ENCODE peak calls at places on chromosomes 3 and 15, in four cellular contexts. B, G, X and Z are unnamed samples. For H3K4me1, the result is how much of the 10 kb centered on the place peaks cover.

GRCh38 chr3:171526146-171526545 is 65.9 kb upstream of the TNIK start:
- DNase-seq in B (no peak), G (no peak), X (no peak), Z (no peak)

GRCh38 chr3:154334973-154335420 is 10.7 kb upstream of the DHX36 start:
- DNase-seq in B (no peak), G (peak), X (no peak), Z (no peak)

GRCh38 chr3:120052225-120052624 is 42.0 kb downstream of the GSK3B start:
- DNase-seq in B (no peak), G (no peak), X (no peak), Z (no peak)

GRCh38 chr15:25188051-25188450 is 233.3 kb downstream of the SNRPN start:
- DNase-seq in B (no peak), G (no peak), X (no peak), Z (no peak)

GRCh38 chr3:129230311-129231019 is 18.9 kb upstream of the COPG1 start:
- DNase-seq in B (no peak), G (peak), X (no peak), Z (no peak)

GRCh38 chr3:169607909-169608308 is 55.6 kb downstream of the MECOM start:
- DNase-seq in B (no peak), G (no peak), X (no peak), Z (no peak)

GRCh38 chr3:138470687-138471086 is 36.3 kb downstream of the ESYT3 start:
- DNase-seq in B (no peak), G (no peak), X (no peak), Z (no peak)

GRCh38 chr3:99861216-99861615 is 43.6 kb downstream of the CMSS1 start:
- DNase-seq in B (no peak), G (no peak), X (no peak), Z (no peak)

GRCh38 chr3:184811034-184811433 is 932 bp upstream of the VPS8 start:
- DNase-seq in B (no peak), G (no peak), X (no peak), Z (no peak)

GRCh38 chr15:69658401-69658945 is 205.9 kb downstream of the RPLP1 start:
- DNase-seq in B (no peak), G (no peak), X (no peak), Z (no peak)

GRCh38 chr3:38118421-38119247 is 18.3 kb downstream of the ACAA1 start:
- DNase-seq in B (no peak), G (no peak), X (no peak), Z (no peak)

GRCh38 chr15:99429681-99430081 is 136.1 kb upstream of the MEF2A start:
- DNase-seq in B (peak), G (no peak), X (no peak), Z (no peak)

GRCh38 chr3:72892870-72893269 is 5.0 kb downstream of the GXYLT2 start:
- DNase-seq in B (no peak), G (peak), X (peak), Z (no peak)

GRCh38 chr3:157868168-157868567 is 238.1 kb downstream of the SHOX2 start:
- DNase-seq in B (no peak), G (no peak), X (no peak), Z (peak)

GRCh38 chr3:149487598-149488197 is 13.2 kb downstream of the TM4SF4 start:
- DNase-seq in B (no peak), G (peak), X (no peak), Z (no peak)

GRCh38 chr3:52934626-52935530 is 37.5 kb upstream of the STIMATE start:
- DNase-seq in B (peak), G (peak), X (peak), Z (peak)

GRCh38 chr15:27248251-27248650 is 277.3 kb downstream of the GABRG3 start:
- DNase-seq in B (no peak), G (no peak), X (no peak), Z (no peak)

GRCh38 chr3:55692958-55693558 is 206.0 kb upstream of the WNT5A start:
- DNase-seq in B (no peak), G (no peak), X (no peak), Z (no peak)

GRCh38 chr15:56759450-56759845 is 26.1 kb upstream of the ZNF280D start:
- DNase-seq in B (no peak), G (no peak), X (no peak), Z (peak)

GRCh38 chr3:149592758-149593240 is 65.0 kb downstream of the WWTR1 start:
- DNase-seq in B (peak), G (no peak), X (no peak), Z (no peak)

GRCh38 chr3:13614607-13615006 is 65.7 kb downstream of the FBLN2 start:
- DNase-seq in B (no peak), G (no peak), X (no peak), Z (no peak)

GRCh38 chr15:34336947-34337556 is 529 bp downstream of the SLC12A6 start:
- DNase-seq in B (no peak), G (no peak), X (no peak), Z (no peak)

GRCh38 chr3:65888980-65889706 is 149.6 kb downstream of the MAGI1 start:
- DNase-seq in B (no peak), G (no peak), X (no peak), Z (peak)

GRCh38 chr3:77370413-77370812 is 330.5 kb downstream of the ROBO2 start:
- DNase-seq in B (peak), G (no peak), X (no peak), Z (no peak)

GRCh38 chr3:127673191-127674098 is 693 bp downstream of the ABTB1 start:
- DNase-seq in B (peak), G (peak), X (no peak), Z (peak)

GRCh38 chr3:19346734-19347133 is 198.4 kb downstream of the KCNH8 start:
- DNase-seq in B (no peak), G (no peak), X (no peak), Z (no peak)

GRCh38 chr3:4461459-4462090 is 5.5 kb downstream of the SUMF1 start:
- DNase-seq in B (no peak), G (no peak), X (no peak), Z (no peak)

GRCh38 chr3:134932035-134932434 is 137.0 kb downstream of the EPHB1 start:
- DNase-seq in B (no peak), G (no peak), X (no peak), Z (no peak)

GRCh38 chr15:59170295-59170881 is 36.3 kb upstream of the LDHAL6B start:
- DNase-seq in B (peak), G (no peak), X (no peak), Z (no peak)

GRCh38 chr15:50390549-50391264 is 33.5 kb upstream of the USP8 start:
- DNase-seq in B (no peak), G (no peak), X (no peak), Z (no peak)

GRCh38 chr3:37787027-37787868 is 74.4 kb upstream of the CTDSPL start:
- DNase-seq in B (no peak), G (no peak), X (no peak), Z (no peak)

GRCh38 chr3:111669926-111670630 is 74.9 kb upstream of the ZBED2 start:
- DNase-seq in B (no peak), G (no peak), X (no peak), Z (no peak)

GRCh38 chr3:52088445-52089367 is 32.3 kb upstream of the DUSP7 start:
- DNase-seq in B (no peak), G (peak), X (no peak), Z (no peak)

GRCh38 chr3:10357592-10358308 is 36.8 kb upstream of the SEC13 start:
- DNase-seq in B (no peak), G (no peak), X (no peak), Z (no peak)

GRCh38 chr15:40471105-40471777 is 457 bp downstream of the CHST14 start:
- DNase-seq in B (peak), G (peak), X (no peak), Z (no peak)

GRCh38 chr3:141789281-141789680 is 26.1 kb downstream of the GRK7 start:
- DNase-seq in B (no peak), G (peak), X (no peak), Z (no peak)

DNA sequence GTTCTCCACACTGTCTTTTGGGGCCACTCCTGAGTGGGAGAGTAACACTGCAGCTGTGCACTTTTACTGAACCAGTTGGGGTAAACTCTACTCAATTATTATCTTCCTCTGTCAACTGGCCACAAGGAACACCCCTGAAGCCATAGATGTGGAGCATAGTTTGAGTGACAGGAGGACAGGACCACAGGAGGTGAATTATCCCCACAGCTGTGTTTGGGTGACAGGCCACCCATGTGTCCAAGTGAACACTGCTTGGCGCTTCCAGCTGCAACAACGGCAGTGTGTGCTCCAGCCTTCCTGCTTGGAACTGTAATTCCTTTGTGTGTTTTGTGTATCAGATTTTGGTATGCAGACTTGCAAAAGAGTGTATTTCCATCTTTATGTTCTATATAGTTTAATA is 20.2 kb upstream of the TSPAN3 start:
- DNase-seq in B (no peak), G (no peak), X (no peak), Z (no peak)
- H3K4me1 ChIP-seq in B (under half), G (under half), X (under half), Z (under half)

GRCh38 chr3:622314-622713 is 425.8 kb downstream of the CHL1 start:
- DNase-seq in B (no peak), G (no peak), X (no peak), Z (no peak)

GRCh38 chr3:621714-622113 is 425.2 kb downstream of the CHL1 start:
- DNase-seq in B (no peak), G (no peak), X (no peak), Z (no peak)

GRCh38 chr3:623914-624545 is 427.5 kb downstream of the CHL1 start:
- DNase-seq in B (no peak), G (no peak), X (no peak), Z (no peak)
- TF ChIP-seq EP300 in B (no peak), G (no peak), X (no peak), Z (no peak)

GRCh38 chr3:50574280-50574831 is 5.0 kb downstream of the HEMK1 start:
- DNase-seq in B (no peak), G (no peak), X (no peak), Z (no peak)

GRCh38 chr3:50571486-50571885 is 2.2 kb downstream of the HEMK1 start:
- DNase-seq in B (no peak), G (no peak), X (no peak), Z (no peak)

GRCh38 chr3:50573566-50574279 is 4.4 kb downstream of the HEMK1 start:
- DNase-seq in B (no peak), G (peak), X (no peak), Z (no peak)

GRCh38 chr3:50572158-50572557 is 2.8 kb downstream of the HEMK1 start:
- DNase-seq in B (peak), G (peak), X (no peak), Z (peak)

DNA sequence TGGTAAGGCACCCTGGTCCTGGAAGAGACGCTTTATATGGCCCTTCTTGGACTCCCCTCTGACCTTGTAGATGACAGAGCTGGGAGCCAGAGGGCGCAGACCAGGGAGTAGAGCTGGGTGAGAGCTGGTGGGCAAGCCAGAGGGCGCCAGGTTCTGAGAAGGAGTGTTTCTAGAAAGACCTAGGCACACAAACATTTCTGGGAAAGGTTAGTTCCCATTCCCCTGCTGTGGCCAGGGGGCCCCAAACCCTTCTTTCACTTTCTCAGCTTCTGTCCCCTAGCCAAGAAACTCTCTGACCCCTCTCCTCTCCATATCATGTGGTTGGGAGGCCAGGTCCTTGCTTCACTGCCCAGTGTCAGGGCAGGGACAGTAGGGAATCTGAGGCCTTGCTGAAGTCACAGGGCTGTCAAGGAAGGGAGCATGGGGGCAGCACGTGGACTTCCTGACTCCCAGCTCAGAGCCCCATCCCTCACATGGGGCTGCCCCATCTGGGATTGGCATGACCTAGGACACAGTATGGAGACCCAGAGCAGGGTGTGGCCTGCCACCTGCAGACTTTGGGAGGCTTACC is 3.6 kb downstream of the HEMK1 start:
- DNase-seq in B (no peak), G (no peak), X (no peak), Z (no peak)
- TF ChIP-seq POLR2A in B (no peak), G (no peak), X (no peak), Z (no peak)

GRCh38 chr15:63048986-63049665 is 6.6 kb downstream of the TPM1 start:
- DNase-seq in B (peak), G (peak), X (no peak), Z (peak)
- H3K4me1 ChIP-seq in B (under half), G (under half), X (under half), Z (half or more)

GRCh38 chr15:82856397-82857170 is 47.2 kb downstream of the WHAMM start:
- DNase-seq in B (no peak), G (no peak), X (no peak), Z (no peak)
- TF ChIP-seq EP300 in B (no peak), G (no peak), X (no peak), Z (no peak)